ENCODE peak calls at places on chromosomes 4 and X, in ten cellular contexts. U is GM12864; N is HEK293T; M is choroid plexus epithelial cell; I is stimulated activated CD8-positive, alpha-beta memory T cell treated with anti-CD3 and anti-CD28 coated beads, Interleukin-15, amount 100 ng/mL, for 4 hours; P is activated T-cell treated with anti-CD3 and anti-CD28 coated beads for 24 hours; B is H9; W is H54; T is AG09309; D is activated CD4-positive, alpha-beta T cell treated with anti-CD3 and anti-CD28 coated beads, Interleukin-2, amount 50 U/mL, for 1 hour. C is an unnamed sample.

GRCh38 chr4:150950657-150951056 is 64.4 kb downstream of the LRBA start:
- DNase-seq in U (no peak), N (no peak), M (no peak), I (no peak), P (no peak), B (no peak), W (no peak), T (no peak), D (no peak), C (no peak)

GRCh38 chr4:19803406-19803805 is 448.3 kb upstream of the SLIT2 start:
- DNase-seq in U (no peak), N (no peak), M (peak), I (no peak), P (no peak), B (no peak), W (no peak), T (no peak), D (no peak), C (no peak)

GRCh38 chr4:128513664-128514484 is 226.3 kb upstream of the PGRMC2 start:
- DNase-seq in U (no peak), N (no peak), M (peak), I (no peak), P (no peak), B (no peak), W (no peak), T (no peak), D (no peak), C (no peak)

GRCh38 chrX:7214251-7214650 is 66.3 kb upstream of the PUDP start:
- DNase-seq in U (no peak), N (no peak), M (no peak), I (no peak), P (no peak), B (no peak), W (no peak), T (no peak), D (no peak), C (no peak)

GRCh38 chr4:5203925-5204324 is 152.6 kb downstream of the STK32B start:
- DNase-seq in U (no peak), N (no peak), M (no peak), I (no peak), P (no peak), B (no peak), W (no peak), T (peak), D (no peak), C (no peak)

GRCh38 chrX:69073241-69073640 is 92.0 kb downstream of the PJA1 start:
- DNase-seq in U (no peak), N (no peak), M (no peak), I (no peak), P (no peak), B (no peak), W (no peak), T (no peak), D (no peak), C (no peak)

GRCh38 chr4:108013332-108013731 is 23.6 kb downstream of the HADH start:
- DNase-seq in U (no peak), N (no peak), M (no peak), I (no peak), P (no peak), B (no peak), W (no peak), T (no peak), D (no peak), C (no peak)

GRCh38 chrX:133321441-133321840 is 93.8 kb downstream of the GPC4 start:
- DNase-seq in U (no peak), N (no peak), M (no peak), I (no peak), P (no peak), B (no peak), W (no peak), T (no peak), D (no peak), C (no peak)

GRCh38 chr4:34878961-34879360 is 1365.4 kb downstream of the ARAP2 start:
- DNase-seq in U (no peak), N (no peak), M (no peak), I (no peak), P (no peak), B (peak), W (no peak), T (no peak), D (no peak), C (no peak)

GRCh38 chrX:331145-331771 is 12.7 kb upstream of the GTPBP6 start:
- DNase-seq in U (no peak), N (no peak), M (peak), I (no peak), P (no peak), B (no peak), W (no peak), T (no peak), D (no peak), C (no peak)

GRCh38 chr4:124203613-124204284 is 508.8 kb downstream of the ANKRD50 start:
- DNase-seq in U (no peak), N (no peak), M (peak), I (no peak), P (no peak), B (no peak), W (no peak), T (peak), D (no peak), C (no peak)

GRCh38 chr4:153181293-153182080 is 22.8 kb upstream of the TRIM2 start:
- DNase-seq in U (no peak), N (no peak), M (no peak), I (no peak), P (no peak), B (no peak), W (no peak), T (no peak), D (no peak), C (no peak)

GRCh38 chrX:44175455-44175854 is 168.0 kb downstream of the EFHC2 start:
- DNase-seq in U (no peak), N (no peak), M (no peak), I (no peak), P (no peak), B (no peak), W (no peak), T (no peak), D (no peak), C (no peak)

GRCh38 chr4:144711685-144712456 is 65.9 kb downstream of the HHIP start:
- DNase-seq in U (no peak), N (no peak), M (no peak), I (no peak), P (no peak), B (no peak), W (no peak), T (no peak), D (no peak), C (no peak)

GRCh38 chr4:85500110-85500867 is 25.3 kb downstream of the ARHGAP24 start:
- DNase-seq in U (no peak), N (no peak), M (peak), I (no peak), P (no peak), B (no peak), W (no peak), T (no peak), D (no peak), C (no peak)

GRCh38 chrX:18654873-18655836 is 16.8 kb downstream of the RS1 start:
- DNase-seq in U (no peak), N (no peak), M (peak), I (no peak), P (no peak), B (no peak), W (no peak), T (no peak), D (no peak), C (no peak)

GRCh38 chr4:38170800-38171199 is 210.6 kb downstream of the PTTG2 start:
- DNase-seq in U (no peak), N (no peak), M (no peak), I (no peak), P (no peak), B (no peak), W (no peak), T (no peak), D (no peak), C (no peak)

GRCh38 chrX:104136241-104137019 is 20.4 kb downstream of the SLC25A53 start:
- DNase-seq in U (no peak), N (peak), M (peak), I (no peak), P (peak), B (peak), W (peak), T (peak), D (peak), C (peak)

GRCh38 chr4:154622598-154622997 is 10.1 kb upstream of the FGG start:
- DNase-seq in U (peak), N (peak), M (peak), I (no peak), P (no peak), B (no peak), W (peak), T (no peak), D (no peak), C (peak)

GRCh38 chrX:9927638-9928037 is 39.5 kb upstream of the CLDN34 start:
- DNase-seq in U (no peak), N (no peak), M (no peak), I (no peak), P (no peak), B (no peak), W (no peak), T (no peak), D (no peak), C (no peak)

GRCh38 chrX:153687121-153688039 is at the start of gene SLC6A8:
- DNase-seq in U (no peak), N (peak), M (peak), I (no peak), P (peak), B (peak), W (peak), T (no peak), D (peak), C (no peak)

GRCh38 chr4:169745291-169745690 is 12.5 kb downstream of the HPF1 start:
- DNase-seq in U (no peak), N (no peak), M (peak), I (no peak), P (no peak), B (no peak), W (no peak), T (peak), D (no peak), C (no peak)

GRCh38 chr4:73257995-73258667 is 467 bp downstream of the ANKRD17 start:
- DNase-seq in U (no peak), N (peak), M (peak), I (peak), P (no peak), B (peak), W (no peak), T (no peak), D (no peak), C (no peak)

GRCh38 chr4:13364653-13365052 is 119.5 kb downstream of the RAB28 start:
- DNase-seq in U (no peak), N (no peak), M (no peak), I (no peak), P (no peak), B (no peak), W (no peak), T (no peak), D (no peak), C (no peak)

GRCh38 chrX:96770315-96770714 is 85.7 kb downstream of the DIAPH2 start:
- DNase-seq in U (no peak), N (peak), M (peak), I (no peak), P (no peak), B (no peak), W (no peak), T (no peak), D (no peak), C (peak)

GRCh38 chrX:80486299-80486698 is 66.1 kb downstream of the TENT5D start:
- DNase-seq in U (no peak), N (no peak), M (no peak), I (no peak), P (no peak), B (no peak), W (no peak), T (no peak), D (no peak), C (no peak)

GRCh38 chrX:131402124-131402811 is 113.2 kb upstream of the IGSF1 start:
- DNase-seq in U (no peak), N (no peak), M (no peak), I (no peak), P (no peak), B (no peak), W (no peak), T (no peak), D (no peak), C (no peak)

GRCh38 chr4:145351922-145352321 is 129.7 kb upstream of the SMAD1 start:
- DNase-seq in U (no peak), N (no peak), M (no peak), I (no peak), P (no peak), B (no peak), W (no peak), T (no peak), D (no peak), C (no peak)

GRCh38 chrX:15524417-15524816 is 23.8 kb downstream of the BMX start:
- DNase-seq in U (no peak), N (no peak), M (peak), I (no peak), P (no peak), B (no peak), W (no peak), T (peak), D (no peak), C (no peak)

C was measured in AML-193.